ENCODE peak calls at places on chromosome 1, in six cellular contexts. Z is upper lobe of right lung, T is breast epithelium, N is prostate gland, U is lower leg skin, Q is GM13976. P is an unnamed sample.

GRCh38 chr1:228851196-228851595 is 115.9 kb downstream of the RHOU start:
- DNase-seq in Z (no peak), T (peak; percentile 14), N (no peak), U (no peak), Q (no peak), P (no peak)

GRCh38 chr1:201088901-201089525 is 23.2 kb downstream of the CACNA1S start:
- DNase-seq in Z (peak; percentile 23), T (no peak), N (no peak), U (no peak), Q (no peak), P (no peak)

GRCh38 chr1:167726038-167726437 is 4.3 kb downstream of the MPZL1 start:
- DNase-seq in Z (no peak), T (no peak), N (no peak), U (no peak), Q (no peak), P (no peak)

GRCh38 chr1:17280436-17280835 is 27.6 kb upstream of the PADI4 start:
- DNase-seq in Z (peak; percentile 36), T (peak; percentile 39), N (no peak), U (no peak), Q (no peak), P (no peak)

GRCh38 chr1:219379691-219380090 is 206.0 kb downstream of the LYPLAL1 start:
- DNase-seq in Z (no peak), T (no peak), N (no peak), U (no peak), Q (no peak), P (no peak)

GRCh38 chr1:109641341-109641740 is 14.6 kb upstream of the GSTM4 start:
- DNase-seq in Z (peak; percentile 20), T (no peak), N (no peak), U (peak; percentile 4), Q (peak; percentile 4), P (no peak)

GRCh38 chr1:112815376-112815775 is 100.2 kb upstream of the PPM1J start:
- DNase-seq in Z (no peak), T (no peak), N (no peak), U (no peak), Q (no peak), P (no peak)

GRCh38 chr1:118243269-118243668 is 58.2 kb upstream of the SPAG17 start:
- DNase-seq in Z (no peak), T (no peak), N (no peak), U (no peak), Q (no peak), P (no peak)

GRCh38 chr1:180211860-180212229 is 18.2 kb upstream of the LHX4 start:
- DNase-seq in Z (no peak), T (no peak), N (no peak), U (no peak), Q (no peak), P (no peak)

GRCh38 chr1:53552146-53552940 is 93.1 kb downstream of the DMRTB1 start:
- DNase-seq in Z (peak; percentile 57), T (peak; percentile 45), N (no peak), U (no peak), Q (no peak), P (peak; percentile 17)

GRCh38 chr1:85275701-85276289 is 637 bp downstream of the BCL10 start:
- DNase-seq in Z (no peak), T (no peak), N (no peak), U (no peak), Q (peak; percentile 47), P (no peak)

GRCh38 chr1:21567241-21568005 is 58.2 kb downstream of the ALPL start:
- DNase-seq in Z (no peak), T (no peak), N (no peak), U (no peak), Q (no peak), P (no peak)

GRCh38 chr1:67540025-67540732 is 110.0 kb upstream of the SERBP1 start:
- DNase-seq in Z (no peak), T (no peak), N (no peak), U (no peak), Q (no peak), P (no peak)

GRCh38 chr1:26471498-26472329 is 526 bp upstream of the HMGN2 start:
- DNase-seq in Z (peak; percentile 90), T (peak; percentile 70), N (peak; percentile 42), U (peak; percentile 59), Q (peak; percentile 64), P (peak; percentile 75)

GRCh38 chr1:117534995-117535467 is 70.8 kb upstream of the TENT5C start:
- DNase-seq in Z (no peak), T (no peak), N (peak; percentile 58), U (no peak), Q (peak; percentile 57), P (peak; percentile 56)

GRCh38 chr1:12614402-12615165 is 3.4 kb downstream of the DHRS3 start:
- DNase-seq in Z (no peak), T (no peak), N (no peak), U (no peak), Q (no peak), P (peak; percentile 23)

GRCh38 chr1:87392241-87393192 is 63.8 kb downstream of the LMO4 start:
- DNase-seq in Z (no peak), T (no peak), N (no peak), U (no peak), Q (no peak), P (peak; percentile 29)

GRCh38 chr1:9061252-9061948 is 8.0 kb downstream of the SLC2A5 start:
- DNase-seq in Z (peak; percentile 56), T (no peak), N (no peak), U (no peak), Q (no peak), P (no peak)

GRCh38 chr1:1212780-1213152 is 1.2 kb downstream of the TNFRSF4 start:
- DNase-seq in Z (peak; percentile 78), T (no peak), N (no peak), U (no peak), Q (peak; percentile 80), P (peak; percentile 34)

GRCh38 chr1:115768549-115768948 is at the start of gene CASQ2:
- DNase-seq in Z (no peak), T (no peak), N (no peak), U (no peak), Q (no peak), P (no peak)

GRCh38 chr1:115609021-115609420 is 32.7 kb upstream of the VANGL1 start:
- DNase-seq in Z (no peak), T (no peak), N (no peak), U (no peak), Q (no peak), P (no peak)

GRCh38 chr1:190904091-190904695 is 426.5 kb upstream of the BRINP3 start:
- DNase-seq in Z (no peak), T (no peak), N (no peak), U (no peak), Q (no peak), P (no peak)

GRCh38 chr1:202623075-202623474 is 87.2 kb downstream of the SYT2 start:
- DNase-seq in Z (no peak), T (no peak), N (no peak), U (no peak), Q (no peak), P (no peak)

GRCh38 chr1:27605796-27606707 is 2.1 kb upstream of the AHDC1 start:
- DNase-seq in Z (no peak), T (no peak), N (peak; percentile 48), U (no peak), Q (no peak), P (peak; percentile 61)

GRCh38 chr1:38728176-38728908 is 131.2 kb downstream of the RRAGC start:
- DNase-seq in Z (no peak), T (no peak), N (no peak), U (no peak), Q (no peak), P (peak; percentile 2)

GRCh38 chr1:225746361-225747179 is 31.1 kb upstream of the SRP9 start:
- DNase-seq in Z (peak; percentile 72), T (peak; percentile 56), N (peak; percentile 58), U (peak; percentile 50), Q (no peak), P (peak; percentile 15)

GRCh38 chr1:94037392-94038229 is 83.3 kb downstream of the ABCA4 start:
- DNase-seq in Z (no peak), T (no peak), N (no peak), U (no peak), Q (no peak), P (no peak)

GRCh38 chr1:26035959-26036755 is 9.8 kb downstream of the SLC30A2 start:
- DNase-seq in Z (peak; percentile 91), T (peak; percentile 86), N (peak; percentile 63), U (peak; percentile 65), Q (peak; percentile 95), P (peak; percentile 99)

GRCh38 chr1:2330511-2331199 is 60.7 kb downstream of the MORN1 start:
- DNase-seq in Z (peak; percentile 81), T (no peak), N (no peak), U (peak; percentile 63), Q (no peak), P (peak; percentile 80)
- TF ChIP-seq CTCF in Z (no peak), T (no peak), N (no peak), U (no peak), Q (no peak), P (no peak)

GRCh38 chr1:227257964-227258363 is 60.3 kb downstream of the CDC42BPA start:
- DNase-seq in Z (no peak), T (no peak), N (no peak), U (no peak), Q (no peak), P (no peak)
- TF ChIP-seq CTCF in Z (no peak), T (no peak), N (no peak), U (no peak), Q (no peak), P (no peak)

GRCh38 chr1:10068605-10069294 is 36.0 kb downstream of the UBE4B start:
- DNase-seq in Z (no peak), T (no peak), N (no peak), U (no peak), Q (no peak), P (no peak)
- TF ChIP-seq CTCF in Z (no peak), T (no peak), N (no peak), U (no peak), Q (no peak), P (no peak)

DNA sequence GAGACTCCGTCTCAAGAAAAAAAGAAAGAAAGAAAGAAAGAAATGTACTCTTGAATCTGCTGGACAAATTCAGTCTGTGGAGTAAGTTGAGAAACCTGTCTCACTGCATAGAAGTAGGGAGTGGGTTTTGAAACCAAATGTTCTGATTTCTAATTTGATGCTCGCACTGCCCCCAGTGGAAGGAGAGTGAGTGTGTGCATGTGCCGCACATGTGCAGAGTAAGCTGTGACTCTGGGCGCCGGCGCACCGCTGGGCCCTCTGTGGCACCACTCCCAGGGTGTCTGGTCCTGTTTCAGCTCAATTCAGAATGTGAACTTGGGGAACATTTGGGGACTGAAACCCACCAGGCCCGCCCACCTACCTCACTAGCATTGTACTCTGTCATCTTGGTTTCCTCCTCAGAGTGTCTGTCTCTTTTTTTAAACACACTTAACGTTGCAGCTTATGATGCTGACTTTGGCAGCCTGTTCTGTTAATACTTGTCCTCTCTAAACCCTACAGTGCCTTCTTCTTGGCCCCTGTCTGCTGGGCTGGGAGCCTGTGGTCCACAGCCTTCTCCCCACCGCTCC is 104.6 kb downstream of the CACNA1E start:
- DNase-seq in Z (no peak), T (no peak), N (no peak), U (no peak), Q (peak; percentile 36), P (peak; percentile 15)
- TF ChIP-seq CTCF in Z (peak; percentile 7), T (no peak), N (no peak), U (no peak), Q (no peak), P (no peak)